ENCODE peak calls at places on chromosomes 7 and 10, in six cellular contexts. One of them, this sample, is unnamed.

GRCh38 chr10:71766717-71767419 is 6.5 kb downstream of the VSIR start:
- DNase-seq in chondrocyte: peak
- DNase-seq in Calu3: peak
- DNase-seq in fibroblast of lung: peak
- DNase-seq in upper lobe of left lung: peak
- DNase-seq in body of pancreas: peak
- DNase-seq in this sample: no peak

GRCh38 chr7:12222889-12223579 is 11.9 kb downstream of the TMEM106B start:
- DNase-seq in Calu3: no peak
- DNase-seq in chondrocyte: no peak
- DNase-seq in upper lobe of left lung: no peak
- DNase-seq in body of pancreas: no peak
- DNase-seq in fibroblast of lung: no peak
- DNase-seq in this sample: no peak

GRCh38 chr10:115861455-115861854 is 411.6 kb downstream of the GFRA1 start:
- DNase-seq in body of pancreas: no peak
- DNase-seq in chondrocyte: no peak
- DNase-seq in Calu3: no peak
- DNase-seq in upper lobe of left lung: no peak
- DNase-seq in fibroblast of lung: no peak
- DNase-seq in this sample: no peak

GRCh38 chr7:99398891-99399445 is 9.4 kb downstream of the PDAP1 start:
- DNase-seq in upper lobe of left lung: no peak
- DNase-seq in body of pancreas: no peak
- DNase-seq in chondrocyte: no peak
- DNase-seq in Calu3: no peak
- DNase-seq in fibroblast of lung: no peak
- DNase-seq in this sample: no peak

GRCh38 chr7:36653011-36653670 is 71.2 kb downstream of the AOAH start:
- DNase-seq in fibroblast of lung: peak
- DNase-seq in body of pancreas: no peak
- DNase-seq in chondrocyte: no peak
- DNase-seq in Calu3: no peak
- DNase-seq in upper lobe of left lung: no peak
- DNase-seq in this sample: no peak

GRCh38 chr10:122498521-122498920 is 37.2 kb downstream of the HTRA1 start:
- DNase-seq in upper lobe of left lung: no peak
- DNase-seq in fibroblast of lung: no peak
- DNase-seq in body of pancreas: no peak
- DNase-seq in Calu3: no peak
- DNase-seq in chondrocyte: no peak
- DNase-seq in this sample: no peak

GRCh38 chr10:35074266-35074665 is 15.9 kb downstream of the CUL2 start:
- DNase-seq in body of pancreas: no peak
- DNase-seq in fibroblast of lung: peak
- DNase-seq in upper lobe of left lung: no peak
- DNase-seq in chondrocyte: no peak
- DNase-seq in Calu3: no peak
- DNase-seq in this sample: no peak

GRCh38 chr7:92297736-92298135 is 52.0 kb downstream of the ANKIB1 start:
- DNase-seq in fibroblast of lung: no peak
- DNase-seq in upper lobe of left lung: no peak
- DNase-seq in body of pancreas: no peak
- DNase-seq in Calu3: no peak
- DNase-seq in chondrocyte: no peak
- DNase-seq in this sample: no peak

GRCh38 chr10:63197304-63198092 is 64.4 kb downstream of the NRBF2 start:
- DNase-seq in fibroblast of lung: peak
- DNase-seq in chondrocyte: no peak
- DNase-seq in body of pancreas: no peak
- DNase-seq in upper lobe of left lung: no peak
- DNase-seq in Calu3: no peak
- DNase-seq in this sample: no peak

GRCh38 chr10:70678250-70678635 is 5.9 kb downstream of the ADAMTS14 start:
- DNase-seq in fibroblast of lung: no peak
- DNase-seq in upper lobe of left lung: no peak
- DNase-seq in body of pancreas: no peak
- DNase-seq in Calu3: no peak
- DNase-seq in chondrocyte: peak
- DNase-seq in this sample: no peak

GRCh38 chr7:26620352-26620751 is 244.0 kb downstream of the SKAP2 start:
- DNase-seq in fibroblast of lung: no peak
- DNase-seq in Calu3: peak
- DNase-seq in chondrocyte: no peak
- DNase-seq in body of pancreas: no peak
- DNase-seq in upper lobe of left lung: no peak
- DNase-seq in this sample: peak
- TF ChIP-seq CTCF in fibroblast of lung: no peak
- TF ChIP-seq CTCF in Calu3: no peak
- TF ChIP-seq CTCF in chondrocyte: no peak
- TF ChIP-seq CTCF in body of pancreas: no peak
- TF ChIP-seq CTCF in upper lobe of left lung: no peak
- TF ChIP-seq CTCF in this sample: no peak

DNA sequence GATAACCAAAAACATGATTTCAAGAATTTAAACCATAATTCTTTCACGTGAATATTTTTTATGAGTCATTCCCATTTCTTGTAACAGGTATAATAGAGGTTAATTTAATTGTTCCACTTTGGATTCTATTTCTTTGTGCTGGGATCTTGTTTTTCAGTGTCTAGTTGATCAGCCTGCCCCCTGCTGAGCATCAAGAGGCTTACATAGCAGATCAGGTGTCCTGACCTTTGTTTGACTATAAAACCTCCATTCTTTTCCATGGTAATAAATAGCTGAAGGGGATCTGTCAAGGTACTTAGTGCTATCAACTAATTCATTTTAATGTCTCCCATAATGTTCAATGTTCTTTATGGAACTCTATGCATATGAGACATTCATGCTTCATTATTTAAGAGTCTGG is 4.9 kb downstream of the COL17A1 start:
- DNase-seq in fibroblast of lung: peak
- DNase-seq in body of pancreas: peak
- DNase-seq in chondrocyte: no peak
- DNase-seq in upper lobe of left lung: no peak
- DNase-seq in Calu3: no peak
- DNase-seq in this sample: no peak
- TF ChIP-seq CTCF in fibroblast of lung: peak
- TF ChIP-seq CTCF in body of pancreas: peak
- TF ChIP-seq CTCF in chondrocyte: peak
- TF ChIP-seq CTCF in upper lobe of left lung: peak
- TF ChIP-seq CTCF in Calu3: no peak
- TF ChIP-seq CTCF in this sample: peak

GRCh38 chr7:158353606-158354570 is 233.7 kb downstream of the PTPRN2 start:
- DNase-seq in fibroblast of lung: no peak
- DNase-seq in chondrocyte: peak
- DNase-seq in Calu3: no peak
- DNase-seq in upper lobe of left lung: peak
- DNase-seq in body of pancreas: no peak
- DNase-seq in this sample: peak

GRCh38 chr7:158356454-158356853 is 231.2 kb downstream of the PTPRN2 start:
- DNase-seq in Calu3: no peak
- DNase-seq in chondrocyte: no peak
- DNase-seq in fibroblast of lung: no peak
- DNase-seq in upper lobe of left lung: peak
- DNase-seq in body of pancreas: no peak
- DNase-seq in this sample: peak

GRCh38 chr7:158354861-158355260 is 232.8 kb downstream of the PTPRN2 start:
- DNase-seq in body of pancreas: no peak
- DNase-seq in upper lobe of left lung: no peak
- DNase-seq in fibroblast of lung: no peak
- DNase-seq in chondrocyte: no peak
- DNase-seq in Calu3: no peak
- DNase-seq in this sample: no peak

GRCh38 chr7:158357106-158357897 is 230.3 kb downstream of the PTPRN2 start:
- DNase-seq in upper lobe of left lung: peak
- DNase-seq in chondrocyte: peak
- DNase-seq in Calu3: no peak
- DNase-seq in fibroblast of lung: no peak
- DNase-seq in body of pancreas: no peak
- DNase-seq in this sample: peak

GRCh38 chr7:158355456-158356065 is 232.1 kb downstream of the PTPRN2 start:
- DNase-seq in chondrocyte: peak
- DNase-seq in fibroblast of lung: no peak
- DNase-seq in upper lobe of left lung: peak
- DNase-seq in body of pancreas: no peak
- DNase-seq in Calu3: no peak
- DNase-seq in this sample: peak
- TF ChIP-seq CTCF in chondrocyte: peak
- TF ChIP-seq CTCF in fibroblast of lung: no peak
- TF ChIP-seq CTCF in upper lobe of left lung: no peak
- TF ChIP-seq CTCF in body of pancreas: no peak
- TF ChIP-seq CTCF in Calu3: no peak
- TF ChIP-seq CTCF in this sample: peak

GRCh38 chr10:100670828-100671479 is 74.4 kb upstream of the PAX2 start:
- DNase-seq in fibroblast of lung: no peak
- DNase-seq in upper lobe of left lung: no peak
- DNase-seq in chondrocyte: no peak
- DNase-seq in Calu3: peak
- DNase-seq in body of pancreas: peak
- DNase-seq in this sample: no peak
- TF ChIP-seq CTCF in fibroblast of lung: peak
- TF ChIP-seq CTCF in upper lobe of left lung: peak
- TF ChIP-seq CTCF in chondrocyte: peak
- TF ChIP-seq CTCF in Calu3: peak
- TF ChIP-seq CTCF in body of pancreas: peak
- TF ChIP-seq CTCF in this sample: peak

GRCh38 chr10:109883859-109884771 is 39.2 kb downstream of the XPNPEP1 start:
- DNase-seq in body of pancreas: peak
- DNase-seq in upper lobe of left lung: peak
- DNase-seq in Calu3: peak
- DNase-seq in fibroblast of lung: peak
- DNase-seq in chondrocyte: no peak
- DNase-seq in this sample: peak
- TF ChIP-seq CTCF in body of pancreas: peak
- TF ChIP-seq CTCF in upper lobe of left lung: peak
- TF ChIP-seq CTCF in Calu3: peak
- TF ChIP-seq CTCF in fibroblast of lung: peak
- TF ChIP-seq CTCF in chondrocyte: peak
- TF ChIP-seq CTCF in this sample: peak

DNA sequence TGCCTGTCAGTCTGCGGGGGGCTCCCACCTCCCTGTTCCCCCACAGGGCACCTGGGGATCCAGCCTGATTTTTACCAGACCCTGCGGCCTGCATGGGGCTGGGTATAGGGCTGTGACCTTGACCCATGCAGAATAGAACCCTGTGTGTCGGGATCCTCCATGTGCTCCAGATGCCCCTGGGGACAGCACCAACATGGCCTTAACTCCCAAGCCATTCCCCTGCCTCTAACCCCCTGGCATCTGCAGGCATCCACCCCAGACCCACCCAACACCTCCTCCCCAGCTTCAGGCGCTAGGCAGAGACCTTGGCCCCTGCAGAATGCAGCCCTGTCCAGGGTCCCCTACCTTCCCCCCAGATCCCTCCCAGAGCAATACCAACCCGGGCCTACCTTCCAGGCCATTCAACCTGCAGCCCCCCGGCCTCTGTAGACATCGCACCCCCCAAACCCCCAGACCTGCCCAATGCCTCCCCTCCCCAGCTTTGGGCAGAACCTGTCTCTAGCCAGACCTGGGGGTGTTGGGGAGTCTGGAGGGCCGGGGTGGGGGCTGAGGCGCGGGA is 770 bp upstream of the ELN start:
- DNase-seq in body of pancreas: no peak
- DNase-seq in Calu3: no peak
- DNase-seq in fibroblast of lung: no peak
- DNase-seq in upper lobe of left lung: no peak
- DNase-seq in chondrocyte: no peak
- DNase-seq in this sample: no peak
- TF ChIP-seq CTCF in body of pancreas: no peak
- TF ChIP-seq CTCF in Calu3: no peak
- TF ChIP-seq CTCF in fibroblast of lung: no peak
- TF ChIP-seq CTCF in upper lobe of left lung: no peak
- TF ChIP-seq CTCF in chondrocyte: peak
- TF ChIP-seq CTCF in this sample: no peak

GRCh38 chr10:111018021-111018420 is 58.8 kb upstream of the ADRA2A start:
- DNase-seq in upper lobe of left lung: no peak
- DNase-seq in body of pancreas: no peak
- DNase-seq in fibroblast of lung: peak
- DNase-seq in Calu3: no peak
- DNase-seq in chondrocyte: no peak
- DNase-seq in this sample: no peak
- TF ChIP-seq CTCF in upper lobe of left lung: no peak
- TF ChIP-seq CTCF in body of pancreas: no peak
- TF ChIP-seq CTCF in fibroblast of lung: no peak
- TF ChIP-seq CTCF in Calu3: no peak
- TF ChIP-seq CTCF in chondrocyte: no peak
- TF ChIP-seq CTCF in this sample: no peak

This sample was measured in type B pancreatic cell.